ENCODE peak calls at places on chromosome X, in ten cellular contexts. C is ovary, M is GM12865, K is LNCaP clone FGC, N is glutamatergic neuron, P is A549, H is nephron progenitor cell, T is GM10248, O is RWPE1, D is lower leg skin. Y is an unnamed sample.

GRCh38 chrX:28549839-28550238 is 37.4 kb upstream of the IL1RAPL1 start:
- DNase-seq in C (no peak), M (no peak), K (no peak), N (peak; percentile 13), P (no peak), H (no peak), T (no peak), O (no peak), D (no peak), Y (no peak)

GRCh38 chrX:8254386-8254785 is 83.3 kb upstream of the VCX2 start:
- DNase-seq in C (no peak), M (no peak), K (no peak), N (no peak), P (no peak), H (no peak), T (no peak), O (no peak), D (no peak), Y (no peak)

GRCh38 chrX:29690061-29690460 is 525.3 kb upstream of the MAGEB2 start:
- DNase-seq in C (no peak), M (no peak), K (no peak), N (no peak), P (no peak), H (no peak), T (no peak), O (no peak), D (no peak), Y (no peak)

GRCh38 chrX:150062292-150063137 is 124.2 kb upstream of the EOLA2 start:
- DNase-seq in C (no peak), M (no peak), K (no peak), N (no peak), P (no peak), H (no peak), T (no peak), O (no peak), D (no peak), Y (no peak)

GRCh38 chrX:23276475-23276874 is 58.2 kb upstream of the PTCHD1 start:
- DNase-seq in C (no peak), M (no peak), K (no peak), N (no peak), P (no peak), H (no peak), T (no peak), O (peak; percentile 79), D (no peak), Y (no peak)

GRCh38 chrX:28223991-28224390 is 242.7 kb upstream of the DCAF8L1 start:
- DNase-seq in C (no peak), M (no peak), K (no peak), N (no peak), P (no peak), H (no peak), T (no peak), O (no peak), D (no peak), Y (no peak)

GRCh38 chrX:51743179-51743957 is at the start of gene GSPT2:
- DNase-seq in C (peak; percentile 67), M (peak; percentile 86), K (peak; percentile 13), N (peak; percentile 65), P (peak; percentile 30), H (peak; percentile 34), T (peak; percentile 69), O (no peak), D (peak; percentile 89), Y (peak; percentile 76)

GRCh38 chrX:2627272-2627867 is 63.7 kb upstream of the CD99 start:
- DNase-seq in C (peak; percentile 38), M (peak; percentile 68), K (no peak), N (peak; percentile 61), P (peak; percentile 48), H (peak; percentile 55), T (peak; percentile 37), O (peak; percentile 13), D (no peak), Y (no peak)

GRCh38 chrX:111445485-111445884 is 33.5 kb upstream of the DCX start:
- DNase-seq in C (no peak), M (peak; percentile 33), K (no peak), N (no peak), P (peak; percentile 5), H (peak; percentile 21), T (peak; percentile 5), O (peak; percentile 3), D (no peak), Y (no peak)

GRCh38 chrX:31423575-31424284 is 351.9 kb upstream of the FTHL17 start:
- DNase-seq in C (peak; percentile 61), M (peak; percentile 27), K (peak; percentile 27), N (no peak), P (peak; percentile 1), H (peak; percentile 8), T (peak; percentile 13), O (peak; percentile 20), D (no peak), Y (no peak)

GRCh38 chrX:72255864-72256263 is 17.0 kb upstream of the ERCC6L start:
- DNase-seq in C (no peak), M (no peak), K (no peak), N (no peak), P (no peak), H (no peak), T (no peak), O (no peak), D (no peak), Y (no peak)

GRCh38 chrX:48489296-48489695 is 13.3 kb downstream of the FTSJ1 start:
- DNase-seq in C (no peak), M (no peak), K (no peak), N (no peak), P (no peak), H (no peak), T (no peak), O (no peak), D (no peak), Y (no peak)

GRCh38 chrX:140343226-140343873 is 161.5 kb downstream of the SOX3 start:
- DNase-seq in C (no peak), M (no peak), K (no peak), N (no peak), P (no peak), H (no peak), T (no peak), O (no peak), D (no peak), Y (no peak)

GRCh38 chrX:108199691-108200090 is 108.1 kb downstream of the ATG4A start:
- DNase-seq in C (no peak), M (peak; percentile 14), K (peak; percentile 23), N (peak; percentile 24), P (peak; percentile 22), H (peak; percentile 52), T (peak; percentile 11), O (peak; percentile 16), D (no peak), Y (no peak)

GRCh38 chrX:24485323-24485722 is 20.2 kb downstream of the PDK3 start:
- DNase-seq in C (no peak), M (no peak), K (no peak), N (no peak), P (no peak), H (no peak), T (no peak), O (no peak), D (no peak), Y (no peak)

GRCh38 chrX:153929576-153929975 is 3.5 kb upstream of the ARHGAP4 start:
- DNase-seq in C (peak; percentile 41), M (no peak), K (no peak), N (no peak), P (no peak), H (no peak), T (no peak), O (no peak), D (no peak), Y (no peak)

GRCh38 chrX:153928846-153929245 is 2.8 kb upstream of the ARHGAP4 start:
- DNase-seq in C (no peak), M (no peak), K (no peak), N (no peak), P (no peak), H (no peak), T (no peak), O (no peak), D (no peak), Y (no peak)

GRCh38 chrX:153926863-153927685 is 1.0 kb upstream of the ARHGAP4 start:
- DNase-seq in C (peak; percentile 65), M (peak; percentile 91), K (no peak), N (no peak), P (no peak), H (no peak), T (peak; percentile 81), O (no peak), D (no peak), Y (no peak)

GRCh38 chrX:153927686-153927935 is 1.5 kb upstream of the ARHGAP4 start:
- DNase-seq in C (no peak), M (no peak), K (no peak), N (no peak), P (peak; percentile 15), H (no peak), T (no peak), O (no peak), D (no peak), Y (no peak)

GRCh38 chrX:153927936-153928760 is 2.1 kb upstream of the ARHGAP4 start:
- DNase-seq in C (peak; percentile 96), M (peak; percentile 99), K (peak; percentile 92), N (peak; percentile 91), P (peak; percentile 98), H (peak; percentile 90), T (peak; percentile 97), O (peak; percentile 92), D (peak; percentile 99), Y (peak; percentile 95)
- TF ChIP-seq CTCF in C (no peak), M (no peak), K (peak; percentile 5), N (no peak), P (peak; percentile 26), H (no peak), T (no peak), O (peak; percentile 21), D (no peak), Y (no peak)

DNA sequence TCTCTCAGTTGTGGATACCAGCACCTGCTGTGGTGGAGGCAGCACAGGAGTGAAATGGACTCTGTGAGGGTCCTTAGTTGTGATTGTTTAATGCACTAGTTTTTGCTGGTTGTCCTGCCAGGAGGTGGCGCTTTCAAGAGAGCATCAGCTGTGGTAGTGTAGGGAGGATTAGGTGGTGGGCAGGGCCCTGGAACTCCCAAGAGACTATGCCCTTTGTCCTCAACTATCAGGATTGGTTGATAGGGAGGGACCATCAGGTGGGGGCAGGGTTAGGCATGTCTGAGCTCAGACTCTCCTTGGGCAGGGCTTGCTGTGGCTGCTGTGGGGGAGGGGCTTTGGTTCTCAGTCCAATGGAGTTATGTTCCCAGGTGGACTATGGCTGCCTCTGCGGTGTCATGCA is 121.9 kb downstream of the RRAGB start:
- DNase-seq in C (no peak), M (no peak), K (no peak), N (peak; percentile 11), P (no peak), H (peak; percentile 2), T (no peak), O (no peak), D (no peak), Y (no peak)
- TF ChIP-seq CTCF in C (no peak), M (no peak), K (peak; percentile 2), N (no peak), P (no peak), H (no peak), T (no peak), O (no peak), D (no peak), Y (no peak)

GRCh38 chrX:103811858-103812257 is 20.2 kb downstream of the RAB9B start:
- DNase-seq in C (no peak), M (no peak), K (no peak), N (no peak), P (no peak), H (no peak), T (no peak), O (no peak), D (no peak), Y (no peak)
- TF ChIP-seq CTCF in C (no peak), M (no peak), K (no peak), N (no peak), P (no peak), H (no peak), T (no peak), O (no peak), D (no peak), Y (no peak)

GRCh38 chrX:21354725-21355124 is 19.5 kb upstream of the CNKSR2 start:
- DNase-seq in C (no peak), M (peak; percentile 4), K (no peak), N (no peak), P (no peak), H (no peak), T (no peak), O (no peak), D (no peak), Y (no peak)
- TF ChIP-seq CTCF in C (no peak), M (no peak), K (peak; percentile 48), N (no peak), P (no peak), H (no peak), T (no peak), O (no peak), D (no peak), Y (no peak)